ENCODE peak calls at places on chromosome 14, in five cellular contexts. One of them, this sample, is unnamed.

GRCh38 chr14:68705741-68706283 is 87.1 kb downstream of the ZFP36L1 start:
- DNase-seq in endothelial cell of umbilical vein: no peak
- DNase-seq in tibial nerve: no peak
- DNase-seq in suprapubic skin: peak
- DNase-seq in upper lobe of left lung: no peak
- DNase-seq in this sample: no peak

GRCh38 chr14:57962293-57962996 is 96.6 kb upstream of the SLC35F4 start:
- DNase-seq in tibial nerve: no peak
- DNase-seq in suprapubic skin: no peak
- DNase-seq in upper lobe of left lung: no peak
- DNase-seq in endothelial cell of umbilical vein: no peak
- DNase-seq in this sample: no peak

GRCh38 chr14:87066221-87066817 is 926.7 kb downstream of the GALC start:
- DNase-seq in upper lobe of left lung: no peak
- DNase-seq in suprapubic skin: no peak
- DNase-seq in endothelial cell of umbilical vein: no peak
- DNase-seq in tibial nerve: no peak
- DNase-seq in this sample: no peak

GRCh38 chr14:42192659-42193425 is 586.2 kb downstream of the LRFN5 start:
- DNase-seq in suprapubic skin: no peak
- DNase-seq in tibial nerve: no peak
- DNase-seq in upper lobe of left lung: no peak
- DNase-seq in endothelial cell of umbilical vein: peak
- DNase-seq in this sample: no peak

GRCh38 chr14:39843881-39844280 is 411.6 kb upstream of the FBXO33 start:
- DNase-seq in suprapubic skin: no peak
- DNase-seq in tibial nerve: no peak
- DNase-seq in upper lobe of left lung: no peak
- DNase-seq in endothelial cell of umbilical vein: no peak
- DNase-seq in this sample: no peak

GRCh38 chr14:73610692-73611091 is 1.6 kb upstream of the ACOT6 start:
- DNase-seq in upper lobe of left lung: no peak
- DNase-seq in tibial nerve: no peak
- DNase-seq in suprapubic skin: no peak
- DNase-seq in endothelial cell of umbilical vein: peak
- DNase-seq in this sample: no peak

GRCh38 chr14:72780771-72781170 is 113.1 kb downstream of the DPF3 start:
- DNase-seq in suprapubic skin: peak
- DNase-seq in tibial nerve: no peak
- DNase-seq in endothelial cell of umbilical vein: no peak
- DNase-seq in upper lobe of left lung: no peak
- DNase-seq in this sample: peak

GRCh38 chr14:100129161-100129589 is 30.3 kb downstream of the DEGS2 start:
- DNase-seq in endothelial cell of umbilical vein: peak
- DNase-seq in upper lobe of left lung: no peak
- DNase-seq in suprapubic skin: no peak
- DNase-seq in tibial nerve: no peak
- DNase-seq in this sample: no peak

GRCh38 chr14:69571449-69571878 is 3.2 kb downstream of the CCDC177 start:
- DNase-seq in upper lobe of left lung: peak
- DNase-seq in suprapubic skin: no peak
- DNase-seq in tibial nerve: no peak
- DNase-seq in endothelial cell of umbilical vein: no peak
- DNase-seq in this sample: no peak

GRCh38 chr14:89507521-89507920 is 90.5 kb upstream of the FOXN3 start:
- DNase-seq in tibial nerve: no peak
- DNase-seq in upper lobe of left lung: no peak
- DNase-seq in endothelial cell of umbilical vein: peak
- DNase-seq in suprapubic skin: no peak
- DNase-seq in this sample: no peak

GRCh38 chr14:74983343-74983742 is 19.4 kb upstream of the EIF2B2 start:
- DNase-seq in upper lobe of left lung: no peak
- DNase-seq in tibial nerve: no peak
- DNase-seq in endothelial cell of umbilical vein: peak
- DNase-seq in suprapubic skin: no peak
- DNase-seq in this sample: no peak

GRCh38 chr14:96634481-96634880 is 132.3 kb downstream of the PAPOLA start:
- DNase-seq in upper lobe of left lung: no peak
- DNase-seq in suprapubic skin: no peak
- DNase-seq in tibial nerve: no peak
- DNase-seq in endothelial cell of umbilical vein: no peak
- DNase-seq in this sample: peak

GRCh38 chr14:74875941-74876913 is at the start of gene PROX2:
- DNase-seq in upper lobe of left lung: peak
- DNase-seq in suprapubic skin: no peak
- DNase-seq in tibial nerve: no peak
- DNase-seq in endothelial cell of umbilical vein: peak
- DNase-seq in this sample: no peak

GRCh38 chr14:83096092-83096491 is 1562.4 kb upstream of the SEL1L start:
- DNase-seq in upper lobe of left lung: no peak
- DNase-seq in tibial nerve: no peak
- DNase-seq in suprapubic skin: no peak
- DNase-seq in endothelial cell of umbilical vein: no peak
- DNase-seq in this sample: no peak

GRCh38 chr14:102591372-102591943 is 991 bp upstream of the RCOR1 start:
- DNase-seq in endothelial cell of umbilical vein: peak
- DNase-seq in upper lobe of left lung: peak
- DNase-seq in suprapubic skin: no peak
- DNase-seq in tibial nerve: peak
- DNase-seq in this sample: no peak

GRCh38 chr14:100526632-100527031 is 60.6 kb downstream of the BEGAIN start:
- DNase-seq in tibial nerve: no peak
- DNase-seq in suprapubic skin: peak
- DNase-seq in upper lobe of left lung: no peak
- DNase-seq in endothelial cell of umbilical vein: no peak
- DNase-seq in this sample: peak

GRCh38 chr14:54570651-54571415 is 3.9 kb downstream of the SAMD4A start:
- DNase-seq in endothelial cell of umbilical vein: peak
- DNase-seq in tibial nerve: no peak
- DNase-seq in suprapubic skin: no peak
- DNase-seq in upper lobe of left lung: no peak
- DNase-seq in this sample: no peak

GRCh38 chr14:66444271-66444987 is 41.7 kb upstream of the CCDC196 start:
- DNase-seq in suprapubic skin: no peak
- DNase-seq in upper lobe of left lung: no peak
- DNase-seq in endothelial cell of umbilical vein: no peak
- DNase-seq in tibial nerve: no peak
- DNase-seq in this sample: no peak

GRCh38 chr14:79972230-79972629 is 239.1 kb downstream of the DIO2 start:
- DNase-seq in tibial nerve: no peak
- DNase-seq in endothelial cell of umbilical vein: no peak
- DNase-seq in upper lobe of left lung: no peak
- DNase-seq in suprapubic skin: no peak
- DNase-seq in this sample: no peak

GRCh38 chr14:78788467-78789360 is 618.5 kb downstream of the NRXN3 start:
- DNase-seq in suprapubic skin: no peak
- DNase-seq in tibial nerve: no peak
- DNase-seq in upper lobe of left lung: no peak
- DNase-seq in endothelial cell of umbilical vein: no peak
- DNase-seq in this sample: no peak

GRCh38 chr14:75570797-75571196 is 7.6 kb upstream of the FLVCR2 start:
- DNase-seq in tibial nerve: no peak
- DNase-seq in endothelial cell of umbilical vein: no peak
- DNase-seq in suprapubic skin: no peak
- DNase-seq in upper lobe of left lung: no peak
- DNase-seq in this sample: no peak

GRCh38 chr14:105974902-105975301 is 448.5 kb downstream of the TMEM121 start:
- DNase-seq in suprapubic skin: no peak
- DNase-seq in upper lobe of left lung: peak
- DNase-seq in endothelial cell of umbilical vein: no peak
- DNase-seq in tibial nerve: no peak
- DNase-seq in this sample: no peak

GRCh38 chr14:52977798-52978197 is 26.9 kb upstream of the FERMT2 start:
- DNase-seq in suprapubic skin: no peak
- DNase-seq in endothelial cell of umbilical vein: peak
- DNase-seq in tibial nerve: no peak
- DNase-seq in upper lobe of left lung: no peak
- DNase-seq in this sample: no peak

GRCh38 chr14:44029933-44030332 is 477.1 kb downstream of the FSCB start:
- DNase-seq in suprapubic skin: no peak
- DNase-seq in upper lobe of left lung: no peak
- DNase-seq in endothelial cell of umbilical vein: no peak
- DNase-seq in tibial nerve: no peak
- DNase-seq in this sample: no peak

GRCh38 chr14:95891742-95892141 is 15.1 kb downstream of the TUNAR start:
- DNase-seq in tibial nerve: no peak
- DNase-seq in suprapubic skin: no peak
- DNase-seq in upper lobe of left lung: no peak
- DNase-seq in endothelial cell of umbilical vein: no peak
- DNase-seq in this sample: no peak

GRCh38 chr14:49220492-49220891 is 365.7 kb downstream of the RPS29 start:
- DNase-seq in endothelial cell of umbilical vein: no peak
- DNase-seq in tibial nerve: no peak
- DNase-seq in suprapubic skin: no peak
- DNase-seq in upper lobe of left lung: no peak
- DNase-seq in this sample: no peak

GRCh38 chr14:95981939-95982338 is 57.2 kb upstream of the C14orf132 start:
- DNase-seq in endothelial cell of umbilical vein: no peak
- DNase-seq in upper lobe of left lung: no peak
- DNase-seq in tibial nerve: no peak
- DNase-seq in suprapubic skin: no peak
- DNase-seq in this sample: no peak

GRCh38 chr14:65840786-65841185 is 428.3 kb downstream of the FUT8 start:
- DNase-seq in tibial nerve: no peak
- DNase-seq in endothelial cell of umbilical vein: no peak
- DNase-seq in upper lobe of left lung: no peak
- DNase-seq in suprapubic skin: no peak
- DNase-seq in this sample: no peak

GRCh38 chr14:68781161-68782021 is 11.5 kb downstream of the ZFP36L1 start:
- DNase-seq in upper lobe of left lung: no peak
- DNase-seq in endothelial cell of umbilical vein: no peak
- DNase-seq in tibial nerve: no peak
- DNase-seq in suprapubic skin: peak
- DNase-seq in this sample: peak

GRCh38 chr14:74582910-74583581 is 29.0 kb downstream of the LTBP2 start:
- DNase-seq in upper lobe of left lung: no peak
- DNase-seq in endothelial cell of umbilical vein: peak
- DNase-seq in suprapubic skin: no peak
- DNase-seq in tibial nerve: no peak
- DNase-seq in this sample: no peak

GRCh38 chr14:92287987-92288386 is 35.0 kb upstream of the SLC24A4 start:
- DNase-seq in endothelial cell of umbilical vein: no peak
- DNase-seq in upper lobe of left lung: peak
- DNase-seq in suprapubic skin: no peak
- DNase-seq in tibial nerve: no peak
- DNase-seq in this sample: no peak

GRCh38 chr14:81433378-81433777 is 33.3 kb upstream of the STON2 start:
- DNase-seq in suprapubic skin: no peak
- DNase-seq in tibial nerve: no peak
- DNase-seq in upper lobe of left lung: no peak
- DNase-seq in endothelial cell of umbilical vein: no peak
- DNase-seq in this sample: no peak
- TF ChIP-seq POLR2A in suprapubic skin: no peak
- TF ChIP-seq POLR2A in tibial nerve: no peak
- TF ChIP-seq POLR2A in upper lobe of left lung: no peak
- TF ChIP-seq POLR2A in endothelial cell of umbilical vein: no peak
- TF ChIP-seq POLR2A in this sample: no peak

GRCh38 chr14:64503434-64504309 is at the start of gene ZBTB25:
- DNase-seq in tibial nerve: peak
- DNase-seq in upper lobe of left lung: peak
- DNase-seq in endothelial cell of umbilical vein: peak
- DNase-seq in suprapubic skin: peak
- DNase-seq in this sample: peak
- TF ChIP-seq POLR2A in tibial nerve: peak
- TF ChIP-seq POLR2A in upper lobe of left lung: peak
- TF ChIP-seq POLR2A in endothelial cell of umbilical vein: peak
- TF ChIP-seq POLR2A in suprapubic skin: peak
- TF ChIP-seq POLR2A in this sample: no peak

GRCh38 chr14:34085695-34086094 is 134.8 kb upstream of the EGLN3 start:
- DNase-seq in tibial nerve: no peak
- DNase-seq in endothelial cell of umbilical vein: no peak
- DNase-seq in suprapubic skin: no peak
- DNase-seq in upper lobe of left lung: no peak
- DNase-seq in this sample: no peak

GRCh38 chr14:34088918-34089317 is 138.0 kb upstream of the EGLN3 start:
- DNase-seq in upper lobe of left lung: no peak
- DNase-seq in suprapubic skin: no peak
- DNase-seq in endothelial cell of umbilical vein: no peak
- DNase-seq in tibial nerve: no peak
- DNase-seq in this sample: no peak

GRCh38 chr14:34087556-34087955 is 136.7 kb upstream of the EGLN3 start:
- DNase-seq in tibial nerve: no peak
- DNase-seq in endothelial cell of umbilical vein: no peak
- DNase-seq in upper lobe of left lung: no peak
- DNase-seq in suprapubic skin: no peak
- DNase-seq in this sample: no peak

GRCh38 chr14:34090451-34090850 is 139.6 kb upstream of the EGLN3 start:
- DNase-seq in endothelial cell of umbilical vein: no peak
- DNase-seq in suprapubic skin: no peak
- DNase-seq in tibial nerve: no peak
- DNase-seq in upper lobe of left lung: no peak
- DNase-seq in this sample: no peak

DNA sequence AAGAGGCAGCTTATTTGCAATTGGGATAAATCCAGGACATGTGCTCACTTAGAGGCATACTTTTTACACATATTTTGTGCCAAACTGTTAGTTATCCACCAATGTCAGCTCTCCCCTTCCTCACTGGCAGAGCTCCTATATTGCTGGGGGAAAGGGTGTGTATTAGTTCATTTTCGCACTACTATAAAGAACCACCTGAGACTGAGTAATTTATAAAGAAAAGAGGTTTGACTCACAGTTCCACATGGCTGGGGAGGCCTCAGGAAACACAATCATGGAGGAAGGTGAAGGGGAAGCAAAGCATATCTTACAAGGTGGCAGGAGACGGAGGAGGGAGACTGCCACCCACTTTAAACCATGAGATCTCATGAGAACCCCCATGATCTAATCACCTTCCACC is 135.5 kb upstream of the EGLN3 start:
- DNase-seq in suprapubic skin: no peak
- DNase-seq in upper lobe of left lung: no peak
- DNase-seq in tibial nerve: no peak
- DNase-seq in endothelial cell of umbilical vein: no peak
- DNase-seq in this sample: no peak
- TF ChIP-seq POLR2A in suprapubic skin: no peak
- TF ChIP-seq POLR2A in upper lobe of left lung: no peak
- TF ChIP-seq POLR2A in tibial nerve: no peak
- TF ChIP-seq POLR2A in endothelial cell of umbilical vein: no peak
- TF ChIP-seq POLR2A in this sample: no peak

DNA sequence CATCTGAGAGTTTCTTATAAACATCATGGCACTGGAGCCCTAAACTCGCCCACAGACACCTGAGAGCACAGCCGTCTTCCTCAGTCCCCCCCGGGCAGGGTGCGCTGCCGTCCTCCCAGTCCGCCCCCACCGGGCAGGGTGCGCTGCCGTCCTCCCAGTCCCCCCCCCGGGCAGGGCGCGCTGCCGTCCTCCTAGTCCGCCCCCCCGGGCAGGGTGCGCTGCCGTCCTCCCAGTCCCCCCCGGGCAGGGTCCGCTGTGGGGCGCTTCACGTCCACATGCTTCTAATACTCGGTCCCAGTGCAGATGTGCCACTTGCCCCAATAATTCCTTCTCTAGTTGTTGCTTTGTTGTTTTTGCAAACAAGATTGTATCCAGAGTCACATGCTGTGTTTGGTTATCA is 6.9 kb upstream of the ADSS1 start:
- DNase-seq in endothelial cell of umbilical vein: no peak
- DNase-seq in upper lobe of left lung: peak
- DNase-seq in suprapubic skin: no peak
- DNase-seq in tibial nerve: no peak
- DNase-seq in this sample: no peak
- TF ChIP-seq POLR2A in endothelial cell of umbilical vein: no peak
- TF ChIP-seq POLR2A in upper lobe of left lung: no peak
- TF ChIP-seq POLR2A in suprapubic skin: no peak
- TF ChIP-seq POLR2A in tibial nerve: no peak
- TF ChIP-seq POLR2A in this sample: no peak

This sample was measured in vagina.